ENCODE peak calls at places on chromosomes 16 and 17, in seven cellular contexts. T is B cell; S is cardiac muscle cell; F is lower leg skin; Y is MV-4-11; U is NCI-H2029; N is activated naive CD8-positive, alpha-beta T cell treated with anti-CD3 and anti-CD28 coated beads for 36 hours. R is an unnamed sample.

GRCh38 chr16:22216191-22216831 is 10.2 kb downstream of the EEF2K start:
- DNase-seq in T (no peak), S (no peak), F (no peak), Y (peak), U (peak), N (no peak), R (no peak)

GRCh38 chr17:55453836-55454557 is 32.4 kb upstream of the MMD start:
- DNase-seq in T (no peak), S (no peak), F (no peak), Y (peak), U (no peak), N (no peak), R (no peak)

GRCh38 chr16:77212736-77213541 is 13.7 kb downstream of the SYCE1L start:
- DNase-seq in T (peak), S (peak), F (peak), Y (no peak), U (peak), N (peak), R (no peak)

GRCh38 chr17:56966277-56966676 is 5.4 kb upstream of the COIL start:
- DNase-seq in T (no peak), S (no peak), F (no peak), Y (no peak), U (peak), N (no peak), R (no peak)

GRCh38 chr16:75703341-75703740 is 2.1 kb upstream of the DUXB start:
- DNase-seq in T (no peak), S (no peak), F (no peak), Y (no peak), U (no peak), N (no peak), R (no peak)

GRCh38 chr17:32819787-32820186 is 57.1 kb downstream of the MYO1D start:
- DNase-seq in T (no peak), S (no peak), F (no peak), Y (no peak), U (no peak), N (no peak), R (no peak)

GRCh38 chr16:86668136-86668535 is 89.8 kb downstream of the FOXL1 start:
- DNase-seq in T (no peak), S (peak), F (no peak), Y (no peak), U (no peak), N (no peak), R (no peak)

GRCh38 chr17:3838206-3838605 is 7.8 kb downstream of the NCBP3 start:
- DNase-seq in T (no peak), S (no peak), F (no peak), Y (no peak), U (no peak), N (no peak), R (no peak)

GRCh38 chr17:80644588-80644987 is 100.0 kb downstream of the RPTOR start:
- DNase-seq in T (no peak), S (no peak), F (no peak), Y (no peak), U (no peak), N (no peak), R (no peak)

GRCh38 chr17:31674717-31675349 is 184.2 kb downstream of the COPRS start:
- DNase-seq in T (no peak), S (no peak), F (no peak), Y (no peak), U (no peak), N (no peak), R (peak)

GRCh38 chr16:28549301-28549899 is 4.3 kb upstream of the SGF29 start:
- DNase-seq in T (no peak), S (no peak), F (no peak), Y (peak), U (no peak), N (no peak), R (no peak)

GRCh38 chr16:1876468-1876867 is 4.5 kb upstream of the MEIOB start:
- DNase-seq in T (no peak), S (no peak), F (no peak), Y (no peak), U (no peak), N (no peak), R (no peak)

GRCh38 chr17:57945999-57946797 is 9.0 kb downstream of the CUEDC1 start:
- DNase-seq in T (no peak), S (no peak), F (no peak), Y (no peak), U (no peak), N (no peak), R (no peak)

GRCh38 chr17:77882481-77883212 is 75.9 kb upstream of the TNRC6C start:
- DNase-seq in T (peak), S (no peak), F (no peak), Y (peak), U (no peak), N (peak), R (peak)

GRCh38 chr17:65813306-65813705 is 251.9 kb upstream of the AXIN2 start:
- DNase-seq in T (no peak), S (no peak), F (no peak), Y (no peak), U (no peak), N (no peak), R (no peak)

GRCh38 chr17:59329558-59330313 is 1.7 kb upstream of the YPEL2 start:
- DNase-seq in T (peak), S (peak), F (peak), Y (peak), U (peak), N (peak), R (peak)

GRCh38 chr17:38918129-38918913 is 7.1 kb upstream of the LASP1NB start:
- DNase-seq in T (no peak), S (no peak), F (peak), Y (no peak), U (no peak), N (no peak), R (peak)

GRCh38 chr16:69889295-69889964 is 61.7 kb upstream of the CLEC18A start:
- DNase-seq in T (no peak), S (no peak), F (no peak), Y (no peak), U (no peak), N (no peak), R (no peak)

GRCh38 chr17:29070795-29071194 is 27.9 kb downstream of the PIPOX start:
- DNase-seq in T (no peak), S (no peak), F (no peak), Y (no peak), U (no peak), N (no peak), R (no peak)

GRCh38 chr17:63780507-63780906 is 6.5 kb downstream of the DDX42 start:
- DNase-seq in T (no peak), S (no peak), F (no peak), Y (no peak), U (no peak), N (no peak), R (no peak)

R was measured in coronary artery.